ENCODE peak calls at places on chromosomes 11 and 22, in seven cellular contexts. V, I, T, X, M, S and N are unnamed samples.

GRCh38 chr22:39463931-39464390 is 7.1 kb downstream of the MGAT3 start:
- DNase-seq in T (no peak), S (no peak), X (peak; percentile 74), M (no peak), I (no peak), V (no peak), N (no peak)

GRCh38 chr11:61026121-61027031 is 54.9 kb downstream of the CD6 start:
- DNase-seq in I (peak; percentile 44), X (no peak), V (no peak), S (no peak), T (no peak), M (no peak), N (peak; percentile 82)

GRCh38 chr11:132346558-132347148 is 976.2 kb downstream of the NTM start:
- DNase-seq in X (no peak), I (no peak), T (no peak), M (no peak), V (no peak), S (no peak), N (no peak)

GRCh38 chr22:23751441-23751996 is 607 bp upstream of the ZNF70 start:
- DNase-seq in T (no peak), S (no peak), I (no peak), V (peak; percentile 58), X (no peak), M (peak; percentile 43), N (no peak)

GRCh38 chr11:119722281-119722794 is 6.7 kb downstream of the NECTIN1 start:
- DNase-seq in M (peak; percentile 83), X (no peak), S (no peak), I (no peak), V (no peak), T (no peak), N (no peak)

GRCh38 chr22:38786631-38787030 is 7.3 kb downstream of the DNAL4 start:
- DNase-seq in S (no peak), I (no peak), M (no peak), T (no peak), X (no peak), V (no peak), N (no peak)

GRCh38 chr22:42938976-42939375 is 76.0 kb downstream of the PACSIN2 start:
- DNase-seq in S (no peak), V (no peak), M (no peak), I (no peak), X (no peak), T (no peak), N (no peak)

GRCh38 chr11:17353228-17354021 is 1.8 kb downstream of the NCR3LG1 start:
- DNase-seq in X (peak; percentile 67), I (peak; percentile 32), V (peak; percentile 91), S (peak; percentile 45), T (no peak), M (peak; percentile 77), N (peak; percentile 35)